ENCODE peak calls at places on chromosomes 7 and 10, in four cellular contexts. G is stimulated activated CD8-positive, alpha-beta memory T cell treated with anti-CD3 and anti-CD28 coated beads, Interleukin-7, amount 100 ng/mL, for 48 hours; W is activated T-helper 2 cell treated with anti-CD3 and anti-CD28 coated beads, Interferon-gamma antibody, Interleukin-2, Interleukin-4, amounts not matched to agents 10 μg/mL and 5 μg/mL and 100 μg/mL, durations not matched to agents 14 hours and 24 hours and 36 hours; C is left lung. T is an unnamed sample.

GRCh38 chr7:49001610-49002033 is 77.3 kb downstream of the CDC14C start:
- DNase-seq in G (no peak), W (peak; percentile 8), C (no peak), T (no peak)

GRCh38 chr10:110327262-110327914 is 22.7 kb upstream of the SMNDC1 start:
- DNase-seq in G (no peak), W (no peak), C (no peak), T (no peak)

GRCh38 chr10:58014436-58014835 is 253.3 kb downstream of the IPMK start:
- DNase-seq in G (no peak), W (no peak), C (no peak), T (no peak)

GRCh38 chr7:4681218-4681851 is 760 bp upstream of the FOXK1 start:
- DNase-seq in G (no peak), W (no peak), C (no peak), T (no peak)

GRCh38 chr7:1706721-1707613 is 36.9 kb downstream of the ELFN1 start:
- DNase-seq in G (no peak), W (no peak), C (peak; percentile 60), T (no peak)

GRCh38 chr10:18159596-18159995 is 19.4 kb downstream of the CACNB2 start:
- DNase-seq in G (no peak), W (no peak), C (no peak), T (no peak)

GRCh38 chr7:151402029-151402835 is 7.6 kb downstream of the WDR86 start:
- DNase-seq in G (no peak), W (no peak), C (no peak), T (no peak)

GRCh38 chr7:67731704-67732103 is 735.1 kb downstream of the TYW1 start:
- DNase-seq in G (no peak), W (no peak), C (no peak), T (no peak)

GRCh38 chr10:84440781-84441180 is 112.4 kb downstream of the CCSER2 start:
- DNase-seq in G (no peak), W (no peak), C (no peak), T (no peak)

GRCh38 chr10:126179637-126180036 is 208.6 kb downstream of the ADAM12 start:
- DNase-seq in G (no peak), W (no peak), C (no peak), T (no peak)

GRCh38 chr10:31707578-31708411 is 220.8 kb downstream of the ARHGAP12 start:
- DNase-seq in G (peak; percentile 13), W (peak; percentile 38), C (peak; percentile 81), T (peak; percentile 21)

GRCh38 chr7:74388880-74389415 is 64.8 kb upstream of the GTF2IRD1 start:
- DNase-seq in G (no peak), W (no peak), C (peak; percentile 61), T (no peak)

GRCh38 chr7:93043393-93043985 is 74.3 kb downstream of the SAMD9 start:
- DNase-seq in G (no peak), W (no peak), C (peak; percentile 76), T (no peak)

GRCh38 chr10:125812128-125812527 is 10.9 kb downstream of the UROS start:
- DNase-seq in G (no peak), W (no peak), C (no peak), T (no peak)

GRCh38 chr7:95404316-95404715 is 8.1 kb upstream of the PON3 start:
- DNase-seq in G (no peak), W (no peak), C (no peak), T (no peak)

GRCh38 chr7:11847336-11847735 is 15.3 kb upstream of the THSD7A start:
- DNase-seq in G (no peak), W (no peak), C (no peak), T (no peak)

GRCh38 chr10:31262672-31263071 is 56.3 kb upstream of the ZEB1 start:
- DNase-seq in G (no peak), W (no peak), C (no peak), T (no peak)

GRCh38 chr10:89296227-89296648 is 5.6 kb upstream of the IFIT2 start:
- DNase-seq in G (no peak), W (no peak), C (no peak), T (no peak)

T was measured in NCI-H2171.